ENCODE peak calls at places on chromosomes 3 and 15, in four cellular contexts. One of them, this sample, is unnamed.

GRCh38 chr15:52005748-52006701 is 13.0 kb upstream of the MAPK6 start:
- DNase-seq in stomach: no peak
- DNase-seq in CD8-positive, alpha-beta T cell: no peak
- DNase-seq in lower lobe of right lung: no peak
- DNase-seq in this sample: no peak

GRCh38 chr15:95770191-95770590 is 560.3 kb upstream of the NR2F2 start:
- DNase-seq in stomach: no peak
- DNase-seq in CD8-positive, alpha-beta T cell: no peak
- DNase-seq in lower lobe of right lung: no peak
- DNase-seq in this sample: no peak

GRCh38 chr15:36884404-36885335 is 215.7 kb downstream of the MEIS2 start:
- DNase-seq in stomach: no peak
- DNase-seq in CD8-positive, alpha-beta T cell: no peak
- DNase-seq in lower lobe of right lung: no peak
- DNase-seq in this sample: no peak

GRCh38 chr3:196655496-196655895 is 16.0 kb downstream of the NRROS start:
- DNase-seq in stomach: no peak
- DNase-seq in CD8-positive, alpha-beta T cell: no peak
- DNase-seq in lower lobe of right lung: no peak
- DNase-seq in this sample: no peak

GRCh38 chr15:92056875-92057274 is 203.4 kb downstream of the SLCO3A1 start:
- DNase-seq in stomach: no peak
- DNase-seq in CD8-positive, alpha-beta T cell: no peak
- DNase-seq in lower lobe of right lung: no peak
- DNase-seq in this sample: no peak

GRCh38 chr3:34001022-34001421 is 202.6 kb downstream of the PDCD6IP start:
- DNase-seq in stomach: no peak
- DNase-seq in CD8-positive, alpha-beta T cell: no peak
- DNase-seq in lower lobe of right lung: no peak
- DNase-seq in this sample: no peak

GRCh38 chr3:87037652-87038051 is 46.7 kb upstream of the VGLL3 start:
- DNase-seq in stomach: no peak
- DNase-seq in CD8-positive, alpha-beta T cell: no peak
- DNase-seq in lower lobe of right lung: no peak
- DNase-seq in this sample: no peak

GRCh38 chr3:169765281-169765624 is 393 bp upstream of the TERC start:
- DNase-seq in stomach: no peak
- DNase-seq in CD8-positive, alpha-beta T cell: no peak
- DNase-seq in lower lobe of right lung: no peak
- DNase-seq in this sample: no peak

GRCh38 chr3:184372296-184372821 is 5.6 kb downstream of the THPO start:
- DNase-seq in stomach: no peak
- DNase-seq in CD8-positive, alpha-beta T cell: no peak
- DNase-seq in lower lobe of right lung: no peak
- DNase-seq in this sample: no peak

GRCh38 chr3:136068708-136069107 is 103.2 kb downstream of the PPP2R3A start:
- DNase-seq in stomach: no peak
- DNase-seq in CD8-positive, alpha-beta T cell: no peak
- DNase-seq in lower lobe of right lung: no peak
- DNase-seq in this sample: peak

GRCh38 chr3:158148218-158148617 is 38.3 kb downstream of the RSRC1 start:
- DNase-seq in stomach: no peak
- DNase-seq in CD8-positive, alpha-beta T cell: no peak
- DNase-seq in lower lobe of right lung: no peak
- DNase-seq in this sample: no peak

GRCh38 chr3:143536817-143537535 is 311.3 kb downstream of the SLC9A9 start:
- DNase-seq in stomach: no peak
- DNase-seq in CD8-positive, alpha-beta T cell: no peak
- DNase-seq in lower lobe of right lung: no peak
- DNase-seq in this sample: peak

GRCh38 chr3:117036259-117036799 is 326.8 kb downstream of the TUSC7 start:
- DNase-seq in stomach: no peak
- DNase-seq in CD8-positive, alpha-beta T cell: no peak
- DNase-seq in lower lobe of right lung: no peak
- DNase-seq in this sample: peak

GRCh38 chr15:52010633-52011595 is 8.1 kb upstream of the MAPK6 start:
- DNase-seq in stomach: peak
- DNase-seq in CD8-positive, alpha-beta T cell: no peak
- DNase-seq in lower lobe of right lung: no peak
- DNase-seq in this sample: peak

GRCh38 chr3:71069797-71070196 is 513.7 kb downstream of the FOXP1 start:
- DNase-seq in stomach: peak
- DNase-seq in CD8-positive, alpha-beta T cell: peak
- DNase-seq in lower lobe of right lung: peak
- DNase-seq in this sample: no peak

GRCh38 chr15:65979316-65979715 is 110.0 kb downstream of the RAB11A start:
- DNase-seq in stomach: no peak
- DNase-seq in CD8-positive, alpha-beta T cell: no peak
- DNase-seq in lower lobe of right lung: no peak
- DNase-seq in this sample: no peak

GRCh38 chr3:112491373-112491772 is 7.9 kb downstream of the BTLA start:
- DNase-seq in stomach: no peak
- DNase-seq in CD8-positive, alpha-beta T cell: no peak
- DNase-seq in lower lobe of right lung: no peak
- DNase-seq in this sample: no peak

GRCh38 chr15:73331991-73332925 is 36.5 kb downstream of the HCN4 start:
- DNase-seq in stomach: no peak
- DNase-seq in CD8-positive, alpha-beta T cell: no peak
- DNase-seq in lower lobe of right lung: peak
- DNase-seq in this sample: no peak

GRCh38 chr15:60548101-60548500 is 69.2 kb upstream of the ICE2 start:
- DNase-seq in stomach: no peak
- DNase-seq in CD8-positive, alpha-beta T cell: no peak
- DNase-seq in lower lobe of right lung: no peak
- DNase-seq in this sample: no peak

GRCh38 chr3:132983143-132983770 is 54.9 kb upstream of the TMEM108 start:
- DNase-seq in stomach: no peak
- DNase-seq in CD8-positive, alpha-beta T cell: no peak
- DNase-seq in lower lobe of right lung: no peak
- DNase-seq in this sample: no peak

GRCh38 chr15:39887832-39888231 is 32.2 kb downstream of the GPR176 start:
- DNase-seq in stomach: peak
- DNase-seq in CD8-positive, alpha-beta T cell: no peak
- DNase-seq in lower lobe of right lung: no peak
- DNase-seq in this sample: peak

GRCh38 chr3:124149774-124150173 is 157.8 kb upstream of the ROPN1 start:
- DNase-seq in stomach: no peak
- DNase-seq in CD8-positive, alpha-beta T cell: no peak
- DNase-seq in lower lobe of right lung: no peak
- DNase-seq in this sample: no peak

GRCh38 chr15:91965501-91966180 is 112.1 kb downstream of the SLCO3A1 start:
- DNase-seq in stomach: no peak
- DNase-seq in CD8-positive, alpha-beta T cell: no peak
- DNase-seq in lower lobe of right lung: no peak
- DNase-seq in this sample: peak

GRCh38 chr3:45910892-45911291 is 24.5 kb downstream of the CCR9 start:
- DNase-seq in stomach: no peak
- DNase-seq in CD8-positive, alpha-beta T cell: no peak
- DNase-seq in lower lobe of right lung: no peak
- DNase-seq in this sample: no peak

GRCh38 chr15:70507772-70508351 is 255.5 kb downstream of the UACA start:
- DNase-seq in stomach: peak
- DNase-seq in CD8-positive, alpha-beta T cell: no peak
- DNase-seq in lower lobe of right lung: peak
- DNase-seq in this sample: no peak

DNA sequence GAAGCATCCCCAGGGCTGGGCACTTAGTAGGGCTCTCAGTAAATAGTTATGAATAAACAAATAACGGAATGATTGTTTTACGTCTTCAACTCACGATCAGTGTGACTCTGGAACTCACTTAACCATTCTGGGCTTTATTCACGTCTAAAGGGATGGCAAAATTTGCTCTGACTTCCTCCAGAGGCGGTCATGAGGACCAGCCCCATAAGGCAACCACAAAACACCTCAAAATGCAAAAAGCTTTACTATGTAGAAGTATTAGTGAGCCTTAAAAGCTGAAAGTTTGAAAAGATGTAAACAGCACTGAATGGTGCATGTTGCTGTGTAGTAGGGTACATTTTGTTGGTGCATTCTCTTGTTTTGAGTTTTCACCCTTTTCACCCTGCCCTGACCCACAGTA is 308.3 kb upstream of the PROK2 start:
- DNase-seq in stomach: no peak
- DNase-seq in CD8-positive, alpha-beta T cell: no peak
- DNase-seq in lower lobe of right lung: no peak
- DNase-seq in this sample: no peak
- TF ChIP-seq CTCF in stomach: no peak
- TF ChIP-seq CTCF in CD8-positive, alpha-beta T cell: no peak
- TF ChIP-seq CTCF in lower lobe of right lung: no peak
- TF ChIP-seq CTCF in this sample: no peak

GRCh38 chr3:53166781-53167291 is 5.8 kb downstream of the PRKCD start:
- DNase-seq in stomach: peak
- DNase-seq in CD8-positive, alpha-beta T cell: no peak
- DNase-seq in lower lobe of right lung: peak
- DNase-seq in this sample: no peak
- H3K4me3 ChIP-seq in stomach: peak
- H3K4me3 ChIP-seq in CD8-positive, alpha-beta T cell: no peak
- H3K4me3 ChIP-seq in lower lobe of right lung: peak
- H3K4me3 ChIP-seq in this sample: no peak

GRCh38 chr3:85342915-85343314 is 384.1 kb downstream of the CADM2 start:
- DNase-seq in stomach: no peak
- DNase-seq in CD8-positive, alpha-beta T cell: no peak
- DNase-seq in lower lobe of right lung: no peak
- DNase-seq in this sample: no peak
- TF ChIP-seq CTCF in stomach: no peak
- TF ChIP-seq CTCF in CD8-positive, alpha-beta T cell: no peak
- TF ChIP-seq CTCF in lower lobe of right lung: peak
- TF ChIP-seq CTCF in this sample: no peak

GRCh38 chr3:186151077-186151971 is 42.4 kb upstream of the ETV5 start:
- DNase-seq in stomach: no peak
- DNase-seq in CD8-positive, alpha-beta T cell: no peak
- DNase-seq in lower lobe of right lung: no peak
- DNase-seq in this sample: no peak

GRCh38 chr3:186154641-186155040 is 45.8 kb upstream of the ETV5 start:
- DNase-seq in stomach: no peak
- DNase-seq in CD8-positive, alpha-beta T cell: no peak
- DNase-seq in lower lobe of right lung: no peak
- DNase-seq in this sample: no peak

GRCh38 chr3:186152889-186153292 is 44.0 kb upstream of the ETV5 start:
- DNase-seq in stomach: no peak
- DNase-seq in CD8-positive, alpha-beta T cell: no peak
- DNase-seq in lower lobe of right lung: no peak
- DNase-seq in this sample: no peak

GRCh38 chr3:186150234-186150830 is 41.4 kb upstream of the ETV5 start:
- DNase-seq in stomach: no peak
- DNase-seq in CD8-positive, alpha-beta T cell: no peak
- DNase-seq in lower lobe of right lung: no peak
- DNase-seq in this sample: no peak

DNA sequence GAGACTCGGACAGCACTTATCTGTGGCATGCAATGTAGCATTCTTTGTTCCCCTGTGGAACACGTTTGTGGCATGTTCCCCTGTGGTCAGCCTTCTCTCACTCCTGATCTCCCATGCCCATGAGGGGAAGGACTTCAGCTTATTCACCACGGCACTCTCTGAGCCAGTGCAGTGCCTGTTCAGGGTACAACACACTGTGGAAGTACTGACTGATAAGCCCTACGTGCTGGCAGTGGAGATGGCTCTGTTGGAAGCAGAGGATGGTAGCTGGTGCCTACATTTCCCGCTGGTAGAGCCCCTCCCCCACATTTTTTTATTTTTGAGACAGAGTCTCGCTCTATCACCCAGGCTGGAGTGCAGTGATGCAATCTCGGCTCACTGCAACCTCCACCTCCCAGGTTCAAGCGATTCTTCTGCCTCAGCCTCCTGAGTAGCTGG is 43.5 kb upstream of the ETV5 start:
- DNase-seq in stomach: no peak
- DNase-seq in CD8-positive, alpha-beta T cell: no peak
- DNase-seq in lower lobe of right lung: no peak
- DNase-seq in this sample: no peak
- H3K4me3 ChIP-seq in stomach: no peak
- H3K4me3 ChIP-seq in CD8-positive, alpha-beta T cell: no peak
- H3K4me3 ChIP-seq in lower lobe of right lung: no peak
- H3K4me3 ChIP-seq in this sample: no peak

GRCh38 chr3:82085356-82085755 is 323.9 kb upstream of the GBE1 start:
- DNase-seq in stomach: no peak
- DNase-seq in CD8-positive, alpha-beta T cell: no peak
- DNase-seq in lower lobe of right lung: no peak
- DNase-seq in this sample: no peak

GRCh38 chr3:82082796-82083195 is 321.4 kb upstream of the GBE1 start:
- DNase-seq in stomach: no peak
- DNase-seq in CD8-positive, alpha-beta T cell: no peak
- DNase-seq in lower lobe of right lung: no peak
- DNase-seq in this sample: no peak

GRCh38 chr3:82087958-82088357 is 326.5 kb upstream of the GBE1 start:
- DNase-seq in stomach: no peak
- DNase-seq in CD8-positive, alpha-beta T cell: no peak
- DNase-seq in lower lobe of right lung: no peak
- DNase-seq in this sample: peak

GRCh38 chr3:82088749-82089148 is 327.3 kb upstream of the GBE1 start:
- DNase-seq in stomach: no peak
- DNase-seq in CD8-positive, alpha-beta T cell: no peak
- DNase-seq in lower lobe of right lung: no peak
- DNase-seq in this sample: no peak

DNA sequence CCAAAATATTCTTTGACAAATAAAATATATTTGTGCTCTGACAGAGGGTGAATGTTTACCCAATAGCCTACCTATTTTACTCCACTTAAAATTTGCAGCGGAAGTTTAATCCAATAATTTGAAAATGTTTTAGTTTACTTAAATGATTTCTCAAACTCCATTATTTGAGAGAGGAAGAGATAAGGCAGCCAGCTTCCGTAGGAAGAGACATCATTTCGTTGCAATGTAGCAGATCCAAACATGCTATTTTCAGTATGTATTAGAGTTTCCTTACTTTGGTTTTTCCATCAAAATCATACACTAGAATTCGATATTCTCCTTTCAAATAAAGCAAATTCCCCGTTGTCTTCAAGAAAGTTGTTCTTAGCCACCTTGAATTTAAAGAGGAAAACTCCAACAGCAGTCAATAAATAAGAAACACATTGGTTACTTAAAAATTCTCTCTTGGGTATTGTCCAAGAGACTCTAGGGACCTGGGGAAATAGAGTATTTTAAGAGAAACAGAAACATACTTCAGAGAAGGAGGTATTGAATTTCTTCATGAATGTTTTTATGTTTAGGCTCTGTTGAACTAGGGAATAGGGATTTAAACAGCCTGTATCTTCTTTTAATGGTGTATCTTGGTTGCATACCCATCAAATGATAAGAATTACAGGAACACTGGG is 324.5 kb upstream of the GBE1 start:
- DNase-seq in stomach: no peak
- DNase-seq in CD8-positive, alpha-beta T cell: no peak
- DNase-seq in lower lobe of right lung: no peak
- DNase-seq in this sample: no peak
- TF ChIP-seq CTCF in stomach: no peak
- TF ChIP-seq CTCF in CD8-positive, alpha-beta T cell: no peak
- TF ChIP-seq CTCF in lower lobe of right lung: no peak
- TF ChIP-seq CTCF in this sample: no peak

GRCh38 chr3:58580826-58581327 is 3.7 kb upstream of the FAM107A start:
- DNase-seq in stomach: no peak
- DNase-seq in CD8-positive, alpha-beta T cell: no peak
- DNase-seq in lower lobe of right lung: no peak
- DNase-seq in this sample: no peak
- H3K4me3 ChIP-seq in stomach: no peak
- H3K4me3 ChIP-seq in CD8-positive, alpha-beta T cell: no peak
- H3K4me3 ChIP-seq in lower lobe of right lung: no peak
- H3K4me3 ChIP-seq in this sample: no peak